ENCODE peak calls at places on chromosomes 12 and 14, in six cellular contexts. W, C, D, N, P and S are unnamed samples.

GRCh38 chr14:30842431-30842830 is 31.9 kb upstream of the COCH start:
- DNase-seq in W (no peak), C (no peak), D (no peak), N (no peak), P (no peak), S (no peak)

GRCh38 chr14:35343709-35344474 is 51.7 kb downstream of the PSMA6 start:
- DNase-seq in W (no peak), C (no peak), D (no peak), N (no peak), P (no peak), S (no peak)

GRCh38 chr14:93019970-93020369 is 95.8 kb downstream of the ITPK1 start:
- DNase-seq in W (no peak), C (no peak), D (peak), N (no peak), P (no peak), S (no peak)

GRCh38 chr12:83145325-83145724 is 458.6 kb downstream of the TMTC2 start:
- DNase-seq in W (no peak), C (no peak), D (no peak), N (no peak), P (no peak), S (no peak)

GRCh38 chr14:69044965-69045555 is 66.0 kb upstream of the ACTN1 start:
- DNase-seq in W (no peak), C (no peak), D (no peak), N (no peak), P (peak), S (no peak)

GRCh38 chr14:36521598-36522345 is 1.7 kb upstream of the NKX2-1 start:
- DNase-seq in W (no peak), C (no peak), D (no peak), N (no peak), P (no peak), S (no peak)

GRCh38 chr14:36430662-36431084 is 89.4 kb downstream of the NKX2-1 start:
- DNase-seq in W (no peak), C (no peak), D (no peak), N (no peak), P (no peak), S (no peak)

GRCh38 chr12:53213348-53213747 is 6.3 kb upstream of the ITGB7 start:
- DNase-seq in W (peak), C (no peak), D (peak), N (peak), P (peak), S (peak)

GRCh38 chr14:44782775-44783238 is 178.9 kb downstream of the KLHL28 start:
- DNase-seq in W (no peak), C (no peak), D (no peak), N (no peak), P (no peak), S (no peak)

GRCh38 chr14:61623927-61624326 is 71.4 kb upstream of the HIF1A start:
- DNase-seq in W (no peak), C (no peak), D (no peak), N (no peak), P (no peak), S (no peak)

GRCh38 chr14:24429395-24430142 is at the start of the genes CBLN3 and KHNYN:
- DNase-seq in W (peak), C (no peak), D (peak), N (peak), P (peak), S (peak)

GRCh38 chr14:101202627-101203404 is 299.3 kb upstream of the RTL1 start:
- DNase-seq in W (no peak), C (no peak), D (no peak), N (no peak), P (no peak), S (no peak)

GRCh38 chr12:2297658-2298057 is 244.9 kb downstream of the CACNA1C start:
- DNase-seq in W (no peak), C (no peak), D (no peak), N (no peak), P (no peak), S (no peak)

GRCh38 chr12:1670815-1671268 is 20.0 kb upstream of the ADIPOR2 start:
- DNase-seq in W (no peak), C (no peak), D (no peak), N (no peak), P (no peak), S (no peak)

GRCh38 chr12:122368361-122369073 is 54.0 kb downstream of the CLIP1 start:
- DNase-seq in W (no peak), C (no peak), D (no peak), N (no peak), P (peak), S (no peak)

GRCh38 chr14:72443991-72444431 is 449.9 kb downstream of the DPF3 start:
- DNase-seq in W (no peak), C (peak), D (no peak), N (no peak), P (no peak), S (peak)

GRCh38 chr14:63543826-63544320 is 696 bp upstream of the PPP2R5E start:
- DNase-seq in W (no peak), C (no peak), D (no peak), N (no peak), P (no peak), S (no peak)

GRCh38 chr14:63542231-63542999 is 762 bp downstream of the PPP2R5E start:
- DNase-seq in W (no peak), C (no peak), D (no peak), N (peak), P (peak), S (peak)

GRCh38 chr14:63544641-63545234 is 1.6 kb upstream of the PPP2R5E start:
- DNase-seq in W (peak), C (no peak), D (no peak), N (peak), P (peak), S (peak)

GRCh38 chr14:63545431-63545830 is 2.3 kb upstream of the PPP2R5E start:
- DNase-seq in W (no peak), C (no peak), D (no peak), N (no peak), P (no peak), S (no peak)

GRCh38 chr14:63543000-63543825 is at the start of gene PPP2R5E:
- DNase-seq in W (peak), C (peak), D (peak), N (peak), P (peak), S (peak)
- TF ChIP-seq POLR2A in W (peak), C (peak), D (peak), N (peak), P (peak), S (peak)

GRCh38 chr14:28406181-28406580 is 360.4 kb upstream of the FOXG1 start:
- DNase-seq in W (no peak), C (no peak), D (no peak), N (no peak), P (peak), S (no peak)
- TF ChIP-seq MAX in W (no peak), C (no peak), D (no peak), N (no peak), P (no peak), S (no peak)

GRCh38 chr14:99939421-99939820 is 125.8 kb upstream of the EVL start:
- DNase-seq in W (no peak), C (no peak), D (no peak), N (no peak), P (no peak), S (no peak)
- TF ChIP-seq MYC in W (no peak), C (no peak), D (no peak), N (no peak), P (no peak), S (no peak)

GRCh38 chr14:20461230-20462141 is at the start of gene PIP4P1:
- DNase-seq in W (peak), C (peak), D (peak), N (peak), P (peak), S (peak)
- TF ChIP-seq POLR2A in W (peak), C (peak), D (peak), N (peak), P (peak), S (peak)

DNA sequence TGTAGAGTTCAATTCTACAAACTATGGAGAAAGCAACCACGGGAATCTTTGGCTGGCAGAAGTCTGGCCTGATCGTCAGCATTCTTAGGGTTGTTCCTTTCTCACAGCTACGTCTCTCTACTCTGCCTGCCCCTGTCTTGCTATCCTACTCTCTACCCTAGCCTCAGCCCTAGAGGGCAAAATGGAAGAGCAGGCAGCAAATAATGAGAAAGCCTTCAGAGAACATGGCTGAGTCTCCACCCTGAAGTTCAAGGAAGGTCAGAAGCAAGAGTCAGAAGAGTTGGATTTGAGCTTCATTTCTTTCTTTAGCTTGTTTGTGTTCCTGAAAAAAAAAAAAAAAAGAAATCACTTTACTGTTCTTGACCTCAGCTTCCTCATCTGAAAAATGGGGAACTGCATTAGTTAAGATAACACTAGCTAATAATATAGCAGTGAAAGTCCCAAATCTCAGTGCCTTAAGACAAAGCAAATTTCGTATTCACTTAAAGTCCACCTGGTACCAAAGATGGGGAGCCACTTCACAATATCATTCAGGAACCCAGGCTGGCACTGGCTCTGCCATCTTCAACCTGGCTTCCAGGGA is 50.2 kb upstream of the CCND2 start:
- DNase-seq in W (no peak), C (no peak), D (no peak), N (no peak), P (no peak), S (no peak)
- TF ChIP-seq MAX in W (no peak), C (no peak), D (no peak), N (no peak), P (no peak), S (no peak)

GRCh38 chr12:67034110-67034879 is 234.9 kb upstream of the CAND1 start:
- DNase-seq in W (no peak), C (no peak), D (no peak), N (no peak), P (no peak), S (no peak)
- TF ChIP-seq MYC in W (no peak), C (no peak), D (no peak), N (no peak), P (no peak), S (no peak)